ENCODE peak calls at places on chromosomes 13 and 19, in nine cellular contexts. R, T, I, G, V, N, H, Z and U are unnamed samples.

GRCh38 chr13:68064371-68064770 is 834.2 kb upstream of the PCDH9 start:
- DNase-seq in R (no peak), T (no peak), I (no peak), G (no peak), V (no peak), N (no peak), H (no peak), Z (no peak), U (no peak)

GRCh38 chr13:101892296-101892695 is 439.8 kb downstream of the ITGBL1 start:
- DNase-seq in R (no peak), T (no peak), I (no peak), G (no peak), V (no peak), N (no peak), H (no peak), Z (no peak), U (no peak)

GRCh38 chr13:69793803-69794453 is 313.7 kb upstream of the ATXN8OS start:
- DNase-seq in R (no peak), T (no peak), I (no peak), G (no peak), V (no peak), N (no peak), H (no peak), Z (no peak), U (no peak)

GRCh38 chr13:110912651-110913051 is 2.2 kb downstream of the ANKRD10 start:
- DNase-seq in R (no peak), T (no peak), I (peak), G (no peak), V (no peak), N (no peak), H (no peak), Z (no peak), U (no peak)

GRCh38 chr19:29760752-29761502 is 45.9 kb upstream of the C19orf12 start:
- DNase-seq in R (no peak), T (no peak), I (no peak), G (no peak), V (no peak), N (no peak), H (no peak), Z (no peak), U (no peak)

GRCh38 chr19:4620675-4621074 is 18.6 kb upstream of the TNFAIP8L1 start:
- DNase-seq in R (no peak), T (no peak), I (no peak), G (no peak), V (no peak), N (no peak), H (no peak), Z (no peak), U (no peak)

GRCh38 chr13:99982741-99983400 is 1.3 kb downstream of the ZIC2 start:
- DNase-seq in R (no peak), T (no peak), I (no peak), G (no peak), V (no peak), N (no peak), H (no peak), Z (no peak), U (no peak)

GRCh38 chr13:73081256-73081915 is 22.6 kb downstream of the KLF5 start:
- DNase-seq in R (no peak), T (no peak), I (no peak), G (peak), V (no peak), N (no peak), H (no peak), Z (no peak), U (no peak)

GRCh38 chr13:113648218-113648615 is 9.8 kb downstream of the ATP4B start:
- DNase-seq in R (no peak), T (peak), I (peak), G (no peak), V (no peak), N (no peak), H (no peak), Z (peak), U (no peak)

GRCh38 chr19:36972594-36972993 is 56.5 kb downstream of the ZNF568 start:
- DNase-seq in R (no peak), T (peak), I (no peak), G (no peak), V (no peak), N (no peak), H (no peak), Z (peak), U (no peak)

GRCh38 chr13:39556856-39557255 is 46.1 kb downstream of the LHFPL6 start:
- DNase-seq in R (no peak), T (no peak), I (no peak), G (no peak), V (no peak), N (no peak), H (no peak), Z (no peak), U (no peak)

GRCh38 chr19:47430041-47430802 is 10.9 kb upstream of the MEIS3 start:
- DNase-seq in R (no peak), T (peak), I (no peak), G (no peak), V (no peak), N (no peak), H (no peak), Z (peak), U (peak)

GRCh38 chr13:50127017-50127725 is 111.9 kb downstream of the KCNRG start:
- DNase-seq in R (peak), T (peak), I (peak), G (no peak), V (no peak), N (peak), H (no peak), Z (peak), U (no peak)